ENCODE peak calls at places on chromosomes 12 and 14, in nine cellular contexts. One of them, this sample, is unnamed.

GRCh38 chr12:104665296-104665695 is 208.5 kb downstream of the CHST11 start:
- DNase-seq in heart right ventricle: no peak
- DNase-seq in transverse colon: no peak
- DNase-seq in BJ: no peak
- DNase-seq in DND-41: no peak
- DNase-seq in psoas muscle: no peak
- DNase-seq in choroid plexus epithelial cell: no peak
- DNase-seq in upper lobe of right lung: no peak
- DNase-seq in MM.1S: no peak
- DNase-seq in this sample: peak

GRCh38 chr12:76260390-76260748 is 87.8 kb downstream of the BBS10 start:
- DNase-seq in transverse colon: no peak
- DNase-seq in DND-41: no peak
- DNase-seq in psoas muscle: no peak
- DNase-seq in heart right ventricle: no peak
- DNase-seq in BJ: no peak
- DNase-seq in upper lobe of right lung: no peak
- DNase-seq in MM.1S: no peak
- DNase-seq in choroid plexus epithelial cell: peak
- DNase-seq in this sample: peak

GRCh38 chr12:110649341-110649847 is 35.5 kb downstream of the TCTN1 start:
- DNase-seq in upper lobe of right lung: no peak
- DNase-seq in MM.1S: no peak
- DNase-seq in psoas muscle: no peak
- DNase-seq in transverse colon: no peak
- DNase-seq in heart right ventricle: no peak
- DNase-seq in DND-41: no peak
- DNase-seq in BJ: no peak
- DNase-seq in choroid plexus epithelial cell: no peak
- DNase-seq in this sample: no peak

GRCh38 chr14:73655851-73656250 is 11.1 kb downstream of the DNAL1 start:
- DNase-seq in upper lobe of right lung: no peak
- DNase-seq in transverse colon: no peak
- DNase-seq in BJ: no peak
- DNase-seq in heart right ventricle: no peak
- DNase-seq in MM.1S: no peak
- DNase-seq in choroid plexus epithelial cell: no peak
- DNase-seq in DND-41: no peak
- DNase-seq in psoas muscle: no peak
- DNase-seq in this sample: no peak

GRCh38 chr14:68535404-68536024 is 257.4 kb downstream of the ZFP36L1 start:
- DNase-seq in transverse colon: no peak
- DNase-seq in choroid plexus epithelial cell: peak
- DNase-seq in psoas muscle: no peak
- DNase-seq in DND-41: no peak
- DNase-seq in BJ: peak
- DNase-seq in heart right ventricle: no peak
- DNase-seq in MM.1S: no peak
- DNase-seq in upper lobe of right lung: no peak
- DNase-seq in this sample: peak

GRCh38 chr12:78157199-78157598 is 326.5 kb downstream of the NAV3 start:
- DNase-seq in transverse colon: no peak
- DNase-seq in DND-41: no peak
- DNase-seq in upper lobe of right lung: no peak
- DNase-seq in heart right ventricle: no peak
- DNase-seq in MM.1S: no peak
- DNase-seq in BJ: no peak
- DNase-seq in choroid plexus epithelial cell: no peak
- DNase-seq in psoas muscle: no peak
- DNase-seq in this sample: peak

GRCh38 chr12:122867701-122868461 is 28.0 kb downstream of the VPS37B start:
- DNase-seq in psoas muscle: peak
- DNase-seq in BJ: no peak
- DNase-seq in MM.1S: no peak
- DNase-seq in transverse colon: peak
- DNase-seq in choroid plexus epithelial cell: no peak
- DNase-seq in upper lobe of right lung: peak
- DNase-seq in DND-41: no peak
- DNase-seq in heart right ventricle: peak
- DNase-seq in this sample: peak

GRCh38 chr12:131363841-131364425 is 347.0 kb upstream of the SFSWAP start:
- DNase-seq in psoas muscle: no peak
- DNase-seq in heart right ventricle: no peak
- DNase-seq in MM.1S: no peak
- DNase-seq in BJ: no peak
- DNase-seq in DND-41: no peak
- DNase-seq in choroid plexus epithelial cell: no peak
- DNase-seq in upper lobe of right lung: no peak
- DNase-seq in transverse colon: no peak
- DNase-seq in this sample: no peak

GRCh38 chr12:111141205-111141604 is 220.8 kb upstream of the MYL2 start:
- DNase-seq in BJ: no peak
- DNase-seq in heart right ventricle: no peak
- DNase-seq in psoas muscle: no peak
- DNase-seq in transverse colon: no peak
- DNase-seq in upper lobe of right lung: no peak
- DNase-seq in choroid plexus epithelial cell: no peak
- DNase-seq in MM.1S: no peak
- DNase-seq in DND-41: no peak
- DNase-seq in this sample: no peak

GRCh38 chr12:65269603-65270002 is 8.9 kb upstream of the MSRB3 start:
- DNase-seq in psoas muscle: no peak
- DNase-seq in upper lobe of right lung: no peak
- DNase-seq in DND-41: no peak
- DNase-seq in transverse colon: no peak
- DNase-seq in choroid plexus epithelial cell: peak
- DNase-seq in BJ: no peak
- DNase-seq in MM.1S: no peak
- DNase-seq in heart right ventricle: no peak
- DNase-seq in this sample: peak

GRCh38 chr12:68086019-68086603 is 73.4 kb downstream of the IFNG start:
- DNase-seq in choroid plexus epithelial cell: no peak
- DNase-seq in BJ: no peak
- DNase-seq in transverse colon: no peak
- DNase-seq in MM.1S: no peak
- DNase-seq in psoas muscle: no peak
- DNase-seq in DND-41: no peak
- DNase-seq in heart right ventricle: no peak
- DNase-seq in upper lobe of right lung: no peak
- DNase-seq in this sample: no peak

GRCh38 chr12:106917503-106917902 is 38.2 kb upstream of the TMEM263 start:
- DNase-seq in heart right ventricle: no peak
- DNase-seq in transverse colon: no peak
- DNase-seq in upper lobe of right lung: no peak
- DNase-seq in psoas muscle: no peak
- DNase-seq in DND-41: no peak
- DNase-seq in choroid plexus epithelial cell: no peak
- DNase-seq in MM.1S: no peak
- DNase-seq in BJ: no peak
- DNase-seq in this sample: no peak

GRCh38 chr14:81855007-81855406 is 321.4 kb upstream of the SEL1L start:
- DNase-seq in psoas muscle: no peak
- DNase-seq in BJ: no peak
- DNase-seq in transverse colon: no peak
- DNase-seq in choroid plexus epithelial cell: no peak
- DNase-seq in MM.1S: no peak
- DNase-seq in upper lobe of right lung: no peak
- DNase-seq in DND-41: no peak
- DNase-seq in heart right ventricle: no peak
- DNase-seq in this sample: peak

GRCh38 chr14:99968156-99968920 is 96.9 kb upstream of the EVL start:
- DNase-seq in BJ: peak
- DNase-seq in DND-41: no peak
- DNase-seq in upper lobe of right lung: no peak
- DNase-seq in transverse colon: no peak
- DNase-seq in MM.1S: no peak
- DNase-seq in choroid plexus epithelial cell: peak
- DNase-seq in heart right ventricle: no peak
- DNase-seq in psoas muscle: no peak
- DNase-seq in this sample: peak

GRCh38 chr12:94074970-94075695 is 73.2 kb upstream of the PLXNC1 start:
- DNase-seq in MM.1S: no peak
- DNase-seq in upper lobe of right lung: peak
- DNase-seq in choroid plexus epithelial cell: peak
- DNase-seq in psoas muscle: peak
- DNase-seq in BJ: peak
- DNase-seq in heart right ventricle: peak
- DNase-seq in DND-41: peak
- DNase-seq in transverse colon: peak
- DNase-seq in this sample: peak

GRCh38 chr12:110369992-110370391 is 33.5 kb downstream of the ANAPC7 start:
- DNase-seq in BJ: no peak
- DNase-seq in choroid plexus epithelial cell: no peak
- DNase-seq in heart right ventricle: no peak
- DNase-seq in transverse colon: no peak
- DNase-seq in DND-41: no peak
- DNase-seq in psoas muscle: no peak
- DNase-seq in upper lobe of right lung: no peak
- DNase-seq in MM.1S: no peak
- DNase-seq in this sample: no peak

GRCh38 chr14:68939893-68940613 is 39.0 kb downstream of the ACTN1 start:
- DNase-seq in BJ: peak
- DNase-seq in DND-41: no peak
- DNase-seq in transverse colon: peak
- DNase-seq in heart right ventricle: peak
- DNase-seq in choroid plexus epithelial cell: peak
- DNase-seq in MM.1S: no peak
- DNase-seq in psoas muscle: peak
- DNase-seq in upper lobe of right lung: no peak
- DNase-seq in this sample: peak

GRCh38 chr12:129552996-129553750 is 350.7 kb downstream of the TMEM132D start:
- DNase-seq in MM.1S: no peak
- DNase-seq in upper lobe of right lung: no peak
- DNase-seq in heart right ventricle: no peak
- DNase-seq in psoas muscle: no peak
- DNase-seq in transverse colon: no peak
- DNase-seq in DND-41: no peak
- DNase-seq in BJ: no peak
- DNase-seq in choroid plexus epithelial cell: peak
- DNase-seq in this sample: no peak

GRCh38 chr12:10826258-10826657 is at the start of gene TAS2R10:
- DNase-seq in psoas muscle: no peak
- DNase-seq in upper lobe of right lung: no peak
- DNase-seq in transverse colon: no peak
- DNase-seq in BJ: no peak
- DNase-seq in MM.1S: no peak
- DNase-seq in heart right ventricle: no peak
- DNase-seq in DND-41: no peak
- DNase-seq in choroid plexus epithelial cell: no peak
- DNase-seq in this sample: no peak

GRCh38 chr12:121799842-121800693 is 3.7 kb upstream of the SETD1B start:
- DNase-seq in DND-41: peak
- DNase-seq in heart right ventricle: peak
- DNase-seq in psoas muscle: peak
- DNase-seq in upper lobe of right lung: peak
- DNase-seq in transverse colon: peak
- DNase-seq in BJ: no peak
- DNase-seq in choroid plexus epithelial cell: peak
- DNase-seq in MM.1S: peak
- DNase-seq in this sample: peak

GRCh38 chr14:60618200-60618599 is 31.1 kb downstream of the SIX1 start:
- DNase-seq in BJ: no peak
- DNase-seq in choroid plexus epithelial cell: no peak
- DNase-seq in psoas muscle: no peak
- DNase-seq in upper lobe of right lung: no peak
- DNase-seq in heart right ventricle: no peak
- DNase-seq in transverse colon: no peak
- DNase-seq in DND-41: no peak
- DNase-seq in MM.1S: no peak
- DNase-seq in this sample: no peak

GRCh38 chr14:50786821-50787464 is 44.0 kb downstream of the NIN start:
- DNase-seq in psoas muscle: no peak
- DNase-seq in choroid plexus epithelial cell: no peak
- DNase-seq in BJ: no peak
- DNase-seq in heart right ventricle: no peak
- DNase-seq in upper lobe of right lung: no peak
- DNase-seq in DND-41: no peak
- DNase-seq in MM.1S: no peak
- DNase-seq in transverse colon: no peak
- DNase-seq in this sample: no peak
- H3K4me3 ChIP-seq in psoas muscle: no peak
- H3K4me3 ChIP-seq in choroid plexus epithelial cell: no peak
- H3K4me3 ChIP-seq in BJ: no peak
- H3K4me3 ChIP-seq in heart right ventricle: no peak
- H3K4me3 ChIP-seq in upper lobe of right lung: no peak
- H3K4me3 ChIP-seq in DND-41: no peak
- H3K4me3 ChIP-seq in MM.1S: peak
- H3K4me3 ChIP-seq in transverse colon: no peak
- H3K4me3 ChIP-seq in this sample: no peak

GRCh38 chr12:50167026-50167742 is at the start of gene CERS5:
- DNase-seq in choroid plexus epithelial cell: peak
- DNase-seq in MM.1S: peak
- DNase-seq in DND-41: peak
- DNase-seq in upper lobe of right lung: peak
- DNase-seq in BJ: peak
- DNase-seq in psoas muscle: peak
- DNase-seq in transverse colon: peak
- DNase-seq in heart right ventricle: peak
- DNase-seq in this sample: peak
- TF ChIP-seq CTCF in choroid plexus epithelial cell: no peak
- TF ChIP-seq CTCF in MM.1S: no peak
- TF ChIP-seq CTCF in DND-41: peak
- TF ChIP-seq CTCF in upper lobe of right lung: peak
- TF ChIP-seq CTCF in BJ: no peak
- TF ChIP-seq CTCF in psoas muscle: peak
- TF ChIP-seq CTCF in transverse colon: peak
- TF ChIP-seq CTCF in heart right ventricle: peak
- TF ChIP-seq CTCF in this sample: no peak

GRCh38 chr12:53328043-53328435 is 6.6 kb upstream of the AAAS start:
- DNase-seq in upper lobe of right lung: no peak
- DNase-seq in MM.1S: no peak
- DNase-seq in DND-41: no peak
- DNase-seq in choroid plexus epithelial cell: no peak
- DNase-seq in transverse colon: no peak
- DNase-seq in BJ: no peak
- DNase-seq in heart right ventricle: no peak
- DNase-seq in psoas muscle: no peak
- DNase-seq in this sample: no peak
- H3K4me3 ChIP-seq in upper lobe of right lung: no peak
- H3K4me3 ChIP-seq in MM.1S: no peak
- H3K4me3 ChIP-seq in DND-41: no peak
- H3K4me3 ChIP-seq in choroid plexus epithelial cell: no peak
- H3K4me3 ChIP-seq in transverse colon: no peak
- H3K4me3 ChIP-seq in BJ: no peak
- H3K4me3 ChIP-seq in heart right ventricle: no peak
- H3K4me3 ChIP-seq in psoas muscle: no peak
- H3K4me3 ChIP-seq in this sample: no peak

DNA sequence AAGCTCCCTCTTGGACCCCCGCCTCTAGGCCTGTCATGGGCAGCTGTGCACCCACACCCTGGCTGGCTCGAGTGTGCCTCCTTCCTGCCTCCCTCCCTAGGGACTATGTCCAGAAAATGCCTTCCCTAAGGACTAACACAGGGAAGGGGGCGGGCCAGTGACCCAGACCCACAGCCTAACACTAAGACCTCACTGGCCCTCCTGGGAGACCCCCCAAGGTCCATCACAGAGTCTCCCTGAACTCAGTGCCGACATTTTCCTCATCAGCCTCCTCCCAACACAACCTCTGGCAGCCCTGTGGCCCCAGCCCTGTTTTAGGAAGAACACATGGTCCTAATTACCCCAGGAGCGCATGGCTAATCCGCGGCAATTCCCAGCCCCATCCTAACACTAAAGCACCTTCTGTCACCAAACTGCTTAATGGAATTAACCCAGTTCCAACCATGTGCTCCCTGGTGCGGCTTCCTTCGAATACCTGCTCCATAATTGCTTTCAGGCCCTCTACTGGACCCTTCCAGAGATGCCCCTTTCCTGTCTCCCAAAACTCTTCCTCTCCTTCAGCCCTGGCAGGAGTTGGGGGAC is 5.6 kb downstream of the MSI1 start:
- DNase-seq in choroid plexus epithelial cell: no peak
- DNase-seq in upper lobe of right lung: no peak
- DNase-seq in transverse colon: no peak
- DNase-seq in MM.1S: no peak
- DNase-seq in heart right ventricle: no peak
- DNase-seq in DND-41: no peak
- DNase-seq in psoas muscle: no peak
- DNase-seq in BJ: no peak
- DNase-seq in this sample: no peak
- TF ChIP-seq CTCF in choroid plexus epithelial cell: no peak
- TF ChIP-seq CTCF in upper lobe of right lung: no peak
- TF ChIP-seq CTCF in transverse colon: no peak
- TF ChIP-seq CTCF in MM.1S: no peak
- TF ChIP-seq CTCF in heart right ventricle: no peak
- TF ChIP-seq CTCF in DND-41: no peak
- TF ChIP-seq CTCF in psoas muscle: no peak
- TF ChIP-seq CTCF in BJ: no peak
- TF ChIP-seq CTCF in this sample: no peak